ENCODE peak calls at places on chromosomes 6 and 20, in five cellular contexts. P is fibroblast of pulmonary artery, C is heart right ventricle, Q is NB4, D is fibroblast of the aortic adventitia. H is an unnamed sample.

GRCh38 chr6:154749341-154749740 is 16.1 kb downstream of the SCAF8 start:
- DNase-seq in P (no peak), C (no peak), Q (no peak), D (no peak), H (no peak)

GRCh38 chr6:112298816-112299281 is 44.5 kb upstream of the LAMA4 start:
- DNase-seq in P (peak; percentile 68), C (no peak), Q (no peak), D (peak; percentile 89), H (peak; percentile 41)

GRCh38 chr6:10779076-10779475 is 31.5 kb downstream of the TMEM14B start:
- DNase-seq in P (no peak), C (no peak), Q (no peak), D (no peak), H (no peak)

GRCh38 chr6:2708456-2708855 is 42.3 kb downstream of the MYLK4 start:
- DNase-seq in P (peak; percentile 67), C (no peak), Q (no peak), D (no peak), H (no peak)

GRCh38 chr6:159897603-159898002 is 6.8 kb downstream of the MAS1 start:
- DNase-seq in P (no peak), C (no peak), Q (no peak), D (no peak), H (no peak)

GRCh38 chr6:45808917-45809316 is 206.7 kb downstream of the CLIC5 start:
- DNase-seq in P (no peak), C (no peak), Q (no peak), D (no peak), H (no peak)

GRCh38 chr6:43910638-43911353 is 140.8 kb downstream of the VEGFA start:
- DNase-seq in P (peak; percentile 73), C (no peak), Q (peak; percentile 57), D (peak; percentile 93), H (no peak)

GRCh38 chr20:10306440-10307358 is 88.1 kb downstream of the SNAP25 start:
- DNase-seq in P (peak; percentile 92), C (no peak), Q (peak; percentile 70), D (peak; percentile 96), H (peak; percentile 22)

GRCh38 chr20:33075281-33075680 is 4.2 kb upstream of the BPIFB4 start:
- DNase-seq in P (no peak), C (no peak), Q (no peak), D (no peak), H (no peak)

GRCh38 chr6:169168706-169169105 is 84.9 kb downstream of the THBS2 start:
- DNase-seq in P (peak; percentile 61), C (no peak), Q (no peak), D (no peak), H (no peak)

GRCh38 chr6:119140471-119141165 is 62.2 kb upstream of the FAM184A start:
- DNase-seq in P (no peak), C (no peak), Q (no peak), D (no peak), H (no peak)

GRCh38 chr6:103379272-103379671 is 1480.4 kb downstream of the HACE1 start:
- DNase-seq in P (no peak), C (no peak), Q (no peak), D (no peak), H (no peak)

GRCh38 chr20:47677314-47678129 is 107.8 kb downstream of the SULF2 start:
- DNase-seq in P (peak; percentile 37), C (peak; percentile 52), Q (peak; percentile 65), D (no peak), H (no peak)

GRCh38 chr6:170236131-170236851 is 54.6 kb downstream of the DLL1 start:
- DNase-seq in P (no peak), C (no peak), Q (peak; percentile 51), D (no peak), H (no peak)

GRCh38 chr6:82251942-82252341 is 4.4 kb upstream of the IBTK start:
- DNase-seq in P (peak; percentile 71), C (no peak), Q (peak; percentile 50), D (peak; percentile 75), H (no peak)

GRCh38 chr20:7285918-7286556 is 518.6 kb downstream of the BMP2 start:
- DNase-seq in P (peak; percentile 94), C (peak; percentile 52), Q (peak; percentile 88), D (peak; percentile 96), H (peak; percentile 61)
- TF ChIP-seq CTCF in P (peak; percentile 97), C (peak; percentile 79), Q (peak; percentile 91), D (peak; percentile 94), H (peak; percentile 90)

GRCh38 chr6:129519750-129520149 is 190.2 kb downstream of the ARHGAP18 start:
- DNase-seq in P (no peak), C (no peak), Q (no peak), D (no peak), H (no peak)
- H3K4me3 ChIP-seq in P (no peak overlapping the region), C (no peak overlapping the region), Q (no peak overlapping the region), D (no peak overlapping the region), H (no peak overlapping the region)

GRCh38 chr6:113979930-113980329 is 9.0 kb upstream of the HDAC2 start:
- DNase-seq in P (no peak), C (no peak), Q (peak; percentile 47), D (no peak), H (no peak)

GRCh38 chr6:113978084-113978675 is 7.2 kb upstream of the HDAC2 start:
- DNase-seq in P (no peak), C (no peak), Q (no peak), D (peak; percentile 53), H (no peak)

GRCh38 chr6:113976806-113977205 is 5.9 kb upstream of the HDAC2 start:
- DNase-seq in P (no peak), C (no peak), Q (no peak), D (no peak), H (no peak)

GRCh38 chr6:113982055-113982550 is 11.2 kb upstream of the HDAC2 start:
- DNase-seq in P (no peak), C (no peak), Q (no peak), D (no peak), H (no peak)

DNA sequence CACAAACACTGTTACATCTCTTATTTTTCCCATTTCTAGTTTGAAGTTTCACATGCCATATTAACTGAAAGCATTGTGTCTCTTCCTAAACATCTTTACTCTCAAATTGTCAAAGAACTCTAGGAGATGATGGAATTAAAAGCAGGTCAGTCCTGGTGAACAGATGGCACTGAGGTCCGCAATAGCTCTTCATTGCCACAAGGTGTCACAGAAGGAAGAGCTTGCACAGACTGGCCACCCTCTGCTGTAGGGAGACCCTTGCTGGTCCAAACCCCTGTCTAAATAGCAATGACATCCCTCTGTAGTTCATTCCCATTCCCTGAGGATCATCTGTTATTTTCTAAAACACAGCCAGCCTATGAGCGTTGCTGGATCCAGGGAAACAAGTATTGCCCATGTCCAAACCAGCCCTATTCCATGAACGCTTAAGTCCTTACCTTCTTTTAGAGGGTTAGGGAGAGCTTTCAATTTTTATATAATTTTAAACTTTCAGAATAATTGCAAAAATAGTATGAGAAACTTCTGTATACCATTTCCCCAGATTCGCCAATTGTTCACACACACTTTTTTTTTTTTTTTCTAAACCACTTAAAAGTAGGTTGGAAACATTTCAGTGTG is 10.1 kb upstream of the HDAC2 start:
- DNase-seq in P (peak; percentile 47), C (no peak), Q (peak; percentile 54), D (peak; percentile 27), H (no peak)
- TF ChIP-seq CTCF in P (peak; percentile 70), C (peak; percentile 50), Q (peak; percentile 79), D (peak; percentile 57), H (peak; percentile 55)

GRCh38 chr6:109002100-109002697 is 92.4 kb downstream of the SESN1 start:
- DNase-seq in P (peak; percentile 79), C (no peak), Q (no peak), D (peak; percentile 72), H (no peak)
- H3K4me3 ChIP-seq in P (no peak overlapping the region), C (no peak overlapping the region), Q (no peak overlapping the region), D (no peak overlapping the region), H (no peak overlapping the region)

GRCh38 chr6:24257282-24257681 is 100.6 kb downstream of the DCDC2 start:
- DNase-seq in P (no peak), C (no peak), Q (no peak), D (no peak), H (no peak)
- TF ChIP-seq CTCF in P (no peak), C (no peak), Q (no peak), D (no peak), H (no peak)

GRCh38 chr20:1933465-1933870 is 38.3 kb downstream of the SIRPA start:
- DNase-seq in P (peak; percentile 79), C (peak; percentile 73), Q (no peak), D (peak; percentile 94), H (no peak)
- H3K4me3 ChIP-seq in P (no peak overlapping the region), C (no peak overlapping the region), Q (no peak overlapping the region), D (no peak overlapping the region), H (no peak overlapping the region)